ENCODE peak calls at places on chromosomes 5 and 9, in nine cellular contexts. P is IMR-90, X is heart left ventricle, E is A549, D is spleen, N is body of pancreas, G is stomach, C is tibial nerve, Y is HCT116. V is an unnamed sample.

GRCh38 chr9:88759374-88759773 is 224.4 kb downstream of the NXNL2 start:
- DNase-seq in P (no peak), C (no peak), X (no peak), D (no peak), E (no peak), G (no peak), Y (no peak), N (no peak), V (no peak)

GRCh38 chr5:129781594-129781993 is 33.7 kb downstream of the MINAR2 start:
- DNase-seq in Y (no peak), P (no peak), D (no peak), C (no peak), X (no peak), G (no peak), E (no peak), N (no peak), V (no peak)

GRCh38 chr9:134035041-134036039 is 10.1 kb downstream of the BRD3OS start:
- DNase-seq in N (no peak), Y (no peak), E (no peak), X (no peak), P (no peak), G (no peak), C (no peak), D (peak; percentile 68), V (no peak)

GRCh38 chr9:71758785-71759184 is 9.5 kb downstream of the CEMIP2 start:
- DNase-seq in D (no peak), Y (peak; percentile 54), N (peak; percentile 35), P (peak; percentile 50), G (no peak), X (no peak), C (no peak), E (no peak), V (no peak)

GRCh38 chr5:6803981-6804550 is 90.8 kb downstream of the TENT4A start:
- DNase-seq in D (no peak), C (no peak), X (no peak), G (no peak), N (no peak), Y (no peak), E (no peak), P (no peak), V (no peak)

GRCh38 chr9:98880311-98881015 is 63.2 kb upstream of the COL15A1 start:
- DNase-seq in D (no peak), Y (no peak), E (no peak), P (no peak), N (peak; percentile 66), G (no peak), C (no peak), X (no peak), V (no peak)

GRCh38 chr9:20783057-20784038 is 99.3 kb downstream of the FOCAD start:
- DNase-seq in C (no peak), X (no peak), E (no peak), G (no peak), P (peak; percentile 11), D (no peak), Y (no peak), N (no peak), V (no peak)

GRCh38 chr5:69078921-69079537 is 14.8 kb upstream of the SLC30A5 start:
- DNase-seq in P (no peak), G (no peak), X (no peak), E (no peak), Y (no peak), N (peak; percentile 45), D (no peak), C (no peak), V (no peak)

GRCh38 chr5:141814064-141814982 is 63.9 kb downstream of the PCDH1 start:
- DNase-seq in N (peak; percentile 48), P (no peak), X (peak; percentile 64), Y (peak; percentile 36), D (peak; percentile 84), E (peak; percentile 79), G (peak; percentile 68), C (no peak), V (no peak)

GRCh38 chr5:170896779-170897178 is 35.0 kb downstream of the RANBP17 start:
- DNase-seq in E (no peak), N (peak; percentile 10), P (peak; percentile 18), G (peak; percentile 26), D (peak; percentile 58), Y (no peak), X (no peak), C (no peak), V (no peak)

GRCh38 chr5:16615737-16616535 is 861 bp downstream of the RETREG1 start:
- DNase-seq in D (peak; percentile 75), Y (no peak), C (no peak), G (no peak), E (no peak), P (no peak), X (no peak), N (no peak), V (no peak)

GRCh38 chr5:170448221-170448620 is 55.6 kb upstream of the KCNIP1 start:
- DNase-seq in P (no peak), Y (no peak), X (no peak), D (no peak), E (no peak), C (no peak), G (no peak), N (no peak), V (no peak)

GRCh38 chr5:113293068-113293571 is 141.7 kb downstream of the TSSK1B start:
- DNase-seq in X (no peak), Y (no peak), C (no peak), D (no peak), N (no peak), P (peak; percentile 28), G (no peak), E (no peak), V (no peak)

DNA sequence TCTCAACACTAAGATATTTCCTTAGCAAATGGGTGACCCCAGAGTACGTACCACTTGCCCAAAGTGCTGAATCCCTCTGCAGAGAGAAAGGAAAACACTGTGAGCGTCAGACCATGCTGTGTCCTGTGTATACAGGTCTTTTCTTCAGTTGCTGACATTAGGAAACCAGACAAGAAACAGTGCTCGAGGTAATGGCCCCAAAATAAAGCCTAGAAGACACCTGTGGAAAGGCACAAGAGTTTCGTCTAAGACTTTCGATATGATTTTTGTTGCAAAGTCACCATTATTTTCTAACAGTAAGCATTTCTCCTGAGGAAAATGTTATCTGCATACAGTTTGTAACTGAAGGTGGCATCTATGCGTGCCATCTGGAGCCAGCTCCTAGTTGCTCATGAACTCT is 62.0 kb upstream of the SIMC1 start:
- DNase-seq in N (no peak), X (no peak), D (no peak), E (no peak), Y (no peak), P (no peak), C (no peak), G (no peak), V (no peak)
- H3K27ac ChIP-seq in N (no peak overlapping the region), X (no peak overlapping the region), D (no peak overlapping the region), E (no peak overlapping the region), Y (no peak overlapping the region), P (no peak overlapping the region), C (no peak overlapping the region), G (no peak overlapping the region), V (no peak overlapping the region)

GRCh38 chr9:14346826-14347407 is 33.0 kb upstream of the NFIB start:
- DNase-seq in P (no peak), C (no peak), D (no peak), E (no peak), X (peak; percentile 49), N (no peak), G (no peak), Y (no peak), V (no peak)

GRCh38 chr9:14349141-14349817 is 35.3 kb upstream of the NFIB start:
- DNase-seq in P (no peak), C (no peak), N (no peak), D (no peak), E (no peak), Y (no peak), X (no peak), G (no peak), V (no peak)

GRCh38 chr9:14349818-14350333 is 35.9 kb upstream of the NFIB start:
- DNase-seq in D (no peak), Y (no peak), P (no peak), X (peak; percentile 43), C (no peak), G (no peak), N (no peak), E (no peak), V (no peak)

GRCh38 chr9:14347408-14348224 is 33.7 kb upstream of the NFIB start:
- DNase-seq in N (peak; percentile 54), P (no peak), G (no peak), D (no peak), X (peak; percentile 69), E (peak; percentile 52), C (no peak), Y (no peak), V (peak; percentile 45)

DNA sequence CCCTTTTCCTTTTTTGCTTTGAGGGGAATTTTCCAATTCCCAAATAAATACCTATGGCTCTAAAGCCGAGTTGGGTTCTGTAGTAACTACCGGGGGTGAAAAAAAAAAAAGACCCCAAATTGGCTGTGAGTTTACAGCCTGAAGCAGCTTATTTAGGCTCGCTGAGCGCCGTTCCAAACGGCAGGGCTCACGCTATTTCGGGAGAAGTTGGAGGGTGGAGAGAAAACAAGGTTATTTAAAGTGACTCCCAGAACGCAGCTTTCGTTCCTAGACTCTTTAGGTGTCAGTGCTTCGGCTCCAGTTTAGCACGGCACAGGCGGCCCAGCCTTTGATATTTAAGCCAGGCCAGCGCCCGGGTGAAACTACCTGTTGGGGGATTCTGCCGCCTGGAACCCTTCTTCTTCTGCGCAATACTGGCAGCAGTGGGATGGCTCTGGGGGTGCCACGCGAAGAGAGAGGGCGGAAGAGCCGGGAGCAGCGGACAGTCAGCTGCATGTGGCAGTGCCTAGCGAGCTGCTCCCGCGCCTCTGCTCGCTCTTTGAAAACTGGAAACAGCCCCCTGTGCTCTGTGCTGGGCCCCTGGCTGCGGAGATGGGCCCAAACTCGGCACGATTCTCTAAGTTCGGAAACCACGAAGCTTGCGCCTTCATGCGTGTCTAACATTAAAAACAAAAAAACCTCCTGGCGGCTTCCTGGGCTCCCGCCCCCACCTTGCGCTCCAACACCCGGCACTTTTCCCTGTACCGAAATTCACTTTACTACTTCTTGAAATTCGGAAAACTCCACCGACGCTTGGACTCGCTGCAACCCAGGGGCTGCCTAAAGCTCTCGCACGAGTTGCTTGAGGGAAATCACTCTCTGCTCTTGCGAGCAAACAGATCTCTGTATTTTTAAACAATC is 34.5 kb upstream of the NFIB start:
- DNase-seq in P (no peak), X (peak; percentile 49), N (peak; percentile 27), C (no peak), Y (no peak), E (no peak), G (no peak), D (no peak), V (peak; percentile 35)
- H3K4me3 ChIP-seq in P (no peak overlapping the region), X (peak overlapping the region; percentile 59), N (peak overlapping the region; percentile 39), C (peak overlapping the region; percentile 53), Y (no peak overlapping the region), E (peak overlapping the region; percentile 55), G (peak overlapping the region; percentile 46), D (peak overlapping the region; percentile 36), V (peak overlapping the region; percentile 65)

GRCh38 chr9:34376596-34377401 is at the start of gene MYORG:
- DNase-seq in Y (peak; percentile 94), N (peak; percentile 99), D (peak; percentile 98), E (peak; percentile 98), X (peak; percentile 93), C (peak; percentile 68), P (peak; percentile 65), G (peak; percentile 98), V (peak; percentile 98)
- TF ChIP-seq POLR2A in Y (peak; percentile 29), N (peak; percentile 84), D (no peak), E (peak; percentile 50), X (peak; percentile 60), C (peak; percentile 68), P (no peak), G (peak; percentile 74), V (peak; percentile 78)

DNA sequence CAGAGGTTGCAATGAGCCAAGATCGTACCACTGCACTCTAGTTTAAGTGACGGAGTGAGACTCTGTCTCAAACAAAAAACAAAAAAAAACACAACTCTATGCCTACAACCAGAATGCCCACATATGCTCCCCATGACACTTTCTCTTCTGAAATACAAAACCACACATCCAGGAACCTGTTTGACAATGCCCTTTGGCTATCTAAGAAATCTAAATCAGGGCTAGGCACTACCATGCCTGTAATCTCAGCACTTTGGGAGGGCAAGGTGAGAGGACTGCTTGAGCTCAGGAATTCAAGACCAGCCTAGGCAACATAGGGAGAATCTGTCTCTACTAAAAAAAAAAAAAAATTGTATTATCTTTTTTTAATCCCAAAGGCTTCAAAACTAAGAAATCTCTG is 10.6 kb downstream of the AFF4 start:
- DNase-seq in P (no peak), N (no peak), E (no peak), X (no peak), Y (no peak), D (no peak), C (no peak), G (no peak), V (no peak)
- H3K27ac ChIP-seq in P (no peak overlapping the region), N (no peak overlapping the region), E (no peak overlapping the region), X (no peak overlapping the region), Y (no peak overlapping the region), D (no peak overlapping the region), C (no peak overlapping the region), G (no peak overlapping the region), V (no peak overlapping the region)

V was measured in gastrocnemius medialis.